ENCODE peak calls at places on chromosomes 16 and 17, in eight cellular contexts. One of them, this sample, is unnamed.

GRCh38 chr16:84062734-84063640 is 20.4 kb upstream of the SLC38A8 start:
- DNase-seq in GM04504: peak; percentile 51
- DNase-seq in AG04449: no peak
- DNase-seq in HTR-8/SVneo: peak; percentile 75
- DNase-seq in HEK293T: peak; percentile 88
- DNase-seq in H7: peak; percentile 96
- DNase-seq in cardiac septum: peak; percentile 91
- DNase-seq in RWPE1: peak; percentile 60
- DNase-seq in this sample: peak; percentile 91

GRCh38 chr17:74746922-74747321 is 1.5 kb upstream of the NHERF1 start:
- DNase-seq in GM04504: no peak
- DNase-seq in AG04449: no peak
- DNase-seq in HTR-8/SVneo: no peak
- DNase-seq in HEK293T: no peak
- DNase-seq in H7: no peak
- DNase-seq in cardiac septum: no peak
- DNase-seq in RWPE1: no peak
- DNase-seq in this sample: no peak

GRCh38 chr17:44219126-44219635 is 294 bp downstream of the UBTF start:
- DNase-seq in GM04504: no peak
- DNase-seq in AG04449: no peak
- DNase-seq in HTR-8/SVneo: peak; percentile 72
- DNase-seq in HEK293T: peak; percentile 73
- DNase-seq in H7: peak; percentile 93
- DNase-seq in cardiac septum: no peak
- DNase-seq in RWPE1: peak; percentile 72
- DNase-seq in this sample: peak; percentile 70

GRCh38 chr16:85303354-85303883 is 191.1 kb upstream of the CIBAR2 start:
- DNase-seq in GM04504: no peak
- DNase-seq in AG04449: no peak
- DNase-seq in HTR-8/SVneo: no peak
- DNase-seq in HEK293T: peak; percentile 84
- DNase-seq in H7: peak; percentile 96
- DNase-seq in cardiac septum: no peak
- DNase-seq in RWPE1: peak; percentile 68
- DNase-seq in this sample: peak; percentile 92

GRCh38 chr17:14619821-14620220 is 318.9 kb downstream of the HS3ST3B1 start:
- DNase-seq in GM04504: no peak
- DNase-seq in AG04449: no peak
- DNase-seq in HTR-8/SVneo: no peak
- DNase-seq in HEK293T: no peak
- DNase-seq in H7: no peak
- DNase-seq in cardiac septum: no peak
- DNase-seq in RWPE1: no peak
- DNase-seq in this sample: no peak

GRCh38 chr17:57902800-57903759 is 52.1 kb downstream of the CUEDC1 start:
- DNase-seq in GM04504: peak; percentile 80
- DNase-seq in AG04449: no peak
- DNase-seq in HTR-8/SVneo: peak; percentile 87
- DNase-seq in HEK293T: no peak
- DNase-seq in H7: no peak
- DNase-seq in cardiac septum: peak; percentile 93
- DNase-seq in RWPE1: peak; percentile 96
- DNase-seq in this sample: peak; percentile 87

GRCh38 chr16:14525021-14525420 is 105.0 kb downstream of the PARN start:
- DNase-seq in GM04504: no peak
- DNase-seq in AG04449: no peak
- DNase-seq in HTR-8/SVneo: no peak
- DNase-seq in HEK293T: no peak
- DNase-seq in H7: no peak
- DNase-seq in cardiac septum: no peak
- DNase-seq in RWPE1: no peak
- DNase-seq in this sample: no peak

GRCh38 chr16:69131167-69131748 is 1.1 kb downstream of the CHTF8 start:
- DNase-seq in GM04504: no peak
- DNase-seq in AG04449: no peak
- DNase-seq in HTR-8/SVneo: no peak
- DNase-seq in HEK293T: peak; percentile 35
- DNase-seq in H7: peak; percentile 88
- DNase-seq in cardiac septum: no peak
- DNase-seq in RWPE1: peak; percentile 43
- DNase-seq in this sample: peak; percentile 36

GRCh38 chr17:29563816-29564215 is 3.0 kb downstream of the ABHD15 start:
- DNase-seq in GM04504: no peak
- DNase-seq in AG04449: no peak
- DNase-seq in HTR-8/SVneo: no peak
- DNase-seq in HEK293T: no peak
- DNase-seq in H7: no peak
- DNase-seq in cardiac septum: no peak
- DNase-seq in RWPE1: no peak
- DNase-seq in this sample: no peak

GRCh38 chr17:29597361-29598172 is 4.6 kb downstream of the ANKRD13B start:
- DNase-seq in GM04504: no peak
- DNase-seq in AG04449: no peak
- DNase-seq in HTR-8/SVneo: no peak
- DNase-seq in HEK293T: no peak
- DNase-seq in H7: peak; percentile 68
- DNase-seq in cardiac septum: no peak
- DNase-seq in RWPE1: no peak
- DNase-seq in this sample: no peak

GRCh38 chr16:35631261-35631945 is 2172.0 kb downstream of the TP53TG3F start:
- DNase-seq in GM04504: no peak
- DNase-seq in AG04449: no peak
- DNase-seq in HTR-8/SVneo: no peak
- DNase-seq in HEK293T: no peak
- DNase-seq in H7: no peak
- DNase-seq in cardiac septum: no peak
- DNase-seq in RWPE1: no peak
- DNase-seq in this sample: no peak

GRCh38 chr17:2120550-2121335 is 65.8 kb downstream of the HIC1 start:
- DNase-seq in GM04504: peak; percentile 75
- DNase-seq in AG04449: no peak
- DNase-seq in HTR-8/SVneo: no peak
- DNase-seq in HEK293T: no peak
- DNase-seq in H7: no peak
- DNase-seq in cardiac septum: no peak
- DNase-seq in RWPE1: no peak
- DNase-seq in this sample: no peak

GRCh38 chr17:44094701-44095387 is 24.3 kb downstream of the G6PC3 start:
- DNase-seq in GM04504: no peak
- DNase-seq in AG04449: no peak
- DNase-seq in HTR-8/SVneo: no peak
- DNase-seq in HEK293T: no peak
- DNase-seq in H7: no peak
- DNase-seq in cardiac septum: no peak
- DNase-seq in RWPE1: no peak
- DNase-seq in this sample: no peak

GRCh38 chr17:68792042-68792685 is 163.0 kb downstream of the ABCA8 start:
- DNase-seq in GM04504: no peak
- DNase-seq in AG04449: no peak
- DNase-seq in HTR-8/SVneo: no peak
- DNase-seq in HEK293T: no peak
- DNase-seq in H7: no peak
- DNase-seq in cardiac septum: no peak
- DNase-seq in RWPE1: no peak
- DNase-seq in this sample: no peak

GRCh38 chr17:62601438-62601837 is 26.0 kb upstream of the MRC2 start:
- DNase-seq in GM04504: no peak
- DNase-seq in AG04449: no peak
- DNase-seq in HTR-8/SVneo: no peak
- DNase-seq in HEK293T: no peak
- DNase-seq in H7: no peak
- DNase-seq in cardiac septum: no peak
- DNase-seq in RWPE1: no peak
- DNase-seq in this sample: no peak

GRCh38 chr16:27759301-27759871 is 209.4 kb downstream of the KATNIP start:
- DNase-seq in GM04504: no peak
- DNase-seq in AG04449: peak; percentile 16
- DNase-seq in HTR-8/SVneo: no peak
- DNase-seq in HEK293T: no peak
- DNase-seq in H7: no peak
- DNase-seq in cardiac septum: no peak
- DNase-seq in RWPE1: peak; percentile 40
- DNase-seq in this sample: no peak

GRCh38 chr17:19386974-19387920 is at the start of gene MFAP4:
- DNase-seq in GM04504: peak; percentile 75
- DNase-seq in AG04449: peak; percentile 65
- DNase-seq in HTR-8/SVneo: peak; percentile 67
- DNase-seq in HEK293T: no peak
- DNase-seq in H7: peak; percentile 90
- DNase-seq in cardiac septum: peak; percentile 82
- DNase-seq in RWPE1: no peak
- DNase-seq in this sample: no peak

GRCh38 chr16:85946680-85947510 is 47.9 kb downstream of the IRF8 start:
- DNase-seq in GM04504: no peak
- DNase-seq in AG04449: no peak
- DNase-seq in HTR-8/SVneo: no peak
- DNase-seq in HEK293T: no peak
- DNase-seq in H7: no peak
- DNase-seq in cardiac septum: no peak
- DNase-seq in RWPE1: no peak
- DNase-seq in this sample: no peak

GRCh38 chr16:28317040-28317880 is 24.9 kb downstream of the SBK1 start:
- DNase-seq in GM04504: peak; percentile 16
- DNase-seq in AG04449: no peak
- DNase-seq in HTR-8/SVneo: peak; percentile 69
- DNase-seq in HEK293T: peak; percentile 82
- DNase-seq in H7: peak; percentile 93
- DNase-seq in cardiac septum: no peak
- DNase-seq in RWPE1: peak; percentile 57
- DNase-seq in this sample: peak; percentile 82

GRCh38 chr17:79626156-79626890 is 15.5 kb upstream of the RBFOX3 start:
- DNase-seq in GM04504: no peak
- DNase-seq in AG04449: no peak
- DNase-seq in HTR-8/SVneo: no peak
- DNase-seq in HEK293T: no peak
- DNase-seq in H7: peak; percentile 67
- DNase-seq in cardiac septum: peak; percentile 46
- DNase-seq in RWPE1: no peak
- DNase-seq in this sample: no peak

GRCh38 chr17:50908860-50909764 is 43.0 kb upstream of the TOB1 start:
- DNase-seq in GM04504: no peak
- DNase-seq in AG04449: no peak
- DNase-seq in HTR-8/SVneo: no peak
- DNase-seq in HEK293T: no peak
- DNase-seq in H7: peak; percentile 71
- DNase-seq in cardiac septum: no peak
- DNase-seq in RWPE1: no peak
- DNase-seq in this sample: no peak

GRCh38 chr16:16778322-16778721 is 399.4 kb downstream of the NPIPA7 start:
- DNase-seq in GM04504: no peak
- DNase-seq in AG04449: no peak
- DNase-seq in HTR-8/SVneo: no peak
- DNase-seq in HEK293T: no peak
- DNase-seq in H7: no peak
- DNase-seq in cardiac septum: no peak
- DNase-seq in RWPE1: no peak
- DNase-seq in this sample: no peak

GRCh38 chr17:15340966-15341365 is 431 bp downstream of the TEKT3 start:
- DNase-seq in GM04504: no peak
- DNase-seq in AG04449: no peak
- DNase-seq in HTR-8/SVneo: no peak
- DNase-seq in HEK293T: no peak
- DNase-seq in H7: peak; percentile 53
- DNase-seq in cardiac septum: no peak
- DNase-seq in RWPE1: no peak
- DNase-seq in this sample: no peak

GRCh38 chr16:81502396-81503060 is 57.9 kb downstream of the CMIP start:
- DNase-seq in GM04504: no peak
- DNase-seq in AG04449: no peak
- DNase-seq in HTR-8/SVneo: no peak
- DNase-seq in HEK293T: no peak
- DNase-seq in H7: no peak
- DNase-seq in cardiac septum: no peak
- DNase-seq in RWPE1: no peak
- DNase-seq in this sample: no peak

GRCh38 chr17:21425736-21426135 is 49.6 kb downstream of the KCNJ12 start:
- DNase-seq in GM04504: no peak
- DNase-seq in AG04449: no peak
- DNase-seq in HTR-8/SVneo: no peak
- DNase-seq in HEK293T: no peak
- DNase-seq in H7: no peak
- DNase-seq in cardiac septum: no peak
- DNase-seq in RWPE1: no peak
- DNase-seq in this sample: no peak

GRCh38 chr16:8103649-8104289 is 486.5 kb downstream of the TMEM114 start:
- DNase-seq in GM04504: no peak
- DNase-seq in AG04449: no peak
- DNase-seq in HTR-8/SVneo: no peak
- DNase-seq in HEK293T: no peak
- DNase-seq in H7: no peak
- DNase-seq in cardiac septum: no peak
- DNase-seq in RWPE1: no peak
- DNase-seq in this sample: no peak